ENCODE peak calls at places on chromosomes 3 and 15, in four cellular contexts. O, H, W and Y are unnamed samples.

GRCh38 chr15:50506121-50506520 is 40.3 kb downstream of the USP50 start:
- DNase-seq in H (no peak), O (no peak), W (no peak), Y (no peak)

GRCh38 chr3:176872771-176873209 is 324.5 kb downstream of the TBL1XR1 start:
- DNase-seq in H (peak; percentile 34), O (peak; percentile 43), W (peak; percentile 68), Y (peak; percentile 61)

GRCh38 chr15:83446904-83447708 is at the start of gene SH3GL3:
- DNase-seq in H (peak; percentile 40), W (peak; percentile 93), O (peak; percentile 87), Y (peak; percentile 80)

GRCh38 chr3:42013652-42014442 is 51.9 kb upstream of the ULK4 start:
- DNase-seq in H (peak; percentile 26), O (no peak), W (peak; percentile 54), Y (no peak)

GRCh38 chr3:192831111-192831644 is 86.5 kb downstream of the MB21D2 start:
- DNase-seq in O (peak; percentile 98), W (peak; percentile 95), H (no peak), Y (no peak)

GRCh38 chr3:179330438-179330837 is 7.6 kb downstream of the ZNF639 start:
- DNase-seq in H (no peak), O (no peak), W (peak; percentile 16), Y (no peak)

GRCh38 chr3:124258057-124258500 is 266.2 kb upstream of the ROPN1 start:
- DNase-seq in H (no peak), O (peak; percentile 89), W (peak; percentile 67), Y (no peak)

GRCh38 chr3:164418426-164418825 is 659.9 kb downstream of the SI start:
- DNase-seq in O (peak; percentile 1), W (no peak), H (no peak), Y (no peak)

GRCh38 chr15:90871716-90872480 is 3.5 kb downstream of the FURIN start:
- DNase-seq in H (no peak), W (peak; percentile 55), O (no peak), Y (peak; percentile 30)

GRCh38 chr3:190807719-190808375 is 54.6 kb downstream of the GMNC start:
- DNase-seq in O (no peak), H (peak; percentile 10), W (no peak), Y (no peak)

GRCh38 chr3:11774296-11774877 is 72.3 kb downstream of the TAMM41 start:
- DNase-seq in W (peak; percentile 56), H (peak; percentile 41), O (peak; percentile 29), Y (peak; percentile 60)

GRCh38 chr3:106482436-106482835 is 613.6 kb upstream of the CBLB start:
- DNase-seq in O (peak; percentile 20), W (peak; percentile 37), H (no peak), Y (no peak)

GRCh38 chr15:31327674-31328424 is 1.2 kb downstream of the KLF13 start:
- DNase-seq in O (peak; percentile 18), H (peak; percentile 22), W (peak; percentile 77), Y (peak; percentile 18)

GRCh38 chr3:31041161-31041978 is 146.9 kb upstream of the GADL1 start:
- DNase-seq in W (peak; percentile 66), O (peak; percentile 97), H (peak; percentile 77), Y (peak; percentile 21)

GRCh38 chr3:65723011-65723410 is 315.7 kb downstream of the MAGI1 start:
- DNase-seq in H (no peak), O (no peak), W (no peak), Y (no peak)

GRCh38 chr3:147385059-147386012 is 21.0 kb downstream of the ZIC4 start:
- DNase-seq in H (no peak), O (no peak), W (no peak), Y (no peak)

GRCh38 chr15:90232196-90232595 is 1.5 kb downstream of the CIB1 start:
- DNase-seq in O (no peak), W (peak; percentile 16), H (no peak), Y (no peak)

GRCh38 chr3:48476426-48477053 is 27.4 kb downstream of the SHISA5 start:
- DNase-seq in O (no peak), W (no peak), H (no peak), Y (no peak)

GRCh38 chr3:48475188-48475587 is 28.7 kb downstream of the ATRIP start:
- DNase-seq in W (no peak), O (no peak), H (no peak), Y (no peak)

GRCh38 chr3:48474619-48475018 is 28.1 kb downstream of the ATRIP start:
- DNase-seq in W (no peak), H (no peak), O (no peak), Y (no peak)

GRCh38 chr3:48477959-48478480 is 26.0 kb downstream of the SHISA5 start:
- DNase-seq in H (no peak), O (no peak), W (no peak), Y (no peak)

DNA sequence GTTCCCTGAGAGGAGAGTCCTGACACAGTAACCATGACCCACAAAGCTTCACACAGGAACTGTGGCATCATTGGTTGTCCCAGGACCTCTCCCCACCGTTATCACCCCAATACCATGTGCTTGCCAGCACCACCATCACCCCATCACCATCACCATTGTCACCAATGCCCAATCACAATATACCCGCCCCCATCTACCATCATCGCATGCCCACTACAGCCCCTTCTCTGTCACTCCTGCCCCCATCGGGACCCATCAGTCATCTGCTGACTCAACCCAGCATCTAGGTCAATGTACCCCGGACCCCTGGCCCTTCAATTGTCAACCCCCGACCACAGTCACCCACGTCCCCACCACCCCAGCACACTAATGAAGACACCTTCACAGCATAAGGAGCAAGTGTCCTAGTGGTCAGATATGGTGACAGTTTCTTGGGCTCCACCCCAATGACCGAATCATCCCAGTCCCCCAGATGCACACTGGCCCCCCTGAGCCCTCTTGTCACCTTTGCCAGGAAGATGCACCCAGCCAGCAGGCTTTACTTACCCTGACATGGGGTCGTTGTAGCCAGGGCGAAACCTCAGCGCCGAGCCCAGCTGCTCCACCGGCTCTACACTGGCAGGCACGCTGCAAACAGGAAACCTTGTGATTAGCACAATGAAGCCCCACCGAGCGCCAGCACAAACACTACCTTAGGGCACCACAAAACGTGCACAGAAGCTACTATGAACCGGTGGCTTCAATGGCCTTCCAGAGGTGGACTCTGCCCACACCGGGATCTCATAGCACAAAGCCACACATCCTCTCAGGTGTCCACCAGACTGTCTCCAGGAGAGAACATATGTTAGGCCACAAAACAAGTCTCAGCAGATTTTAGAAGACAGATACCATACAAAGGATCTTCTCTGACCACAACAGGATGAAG is 25.1 kb downstream of the SHISA5 start:
- DNase-seq in H (no peak), O (no peak), W (no peak), Y (peak; percentile 31)
- H2AFZ ChIP-seq in H (no peak overlapping the region), O (no peak overlapping the region), W (no peak overlapping the region), Y (no peak overlapping the region)

GRCh38 chr3:185784317-185784716 is 40.5 kb downstream of the IGF2BP2 start:
- DNase-seq in W (no peak), H (no peak), O (no peak), Y (no peak)
- H3K79me2 ChIP-seq in W (peaks cover 100% of the 10 kb centered on the region), H (peaks cover 100% of the 10 kb centered on the region), O (peaks cover 80% of the 10 kb centered on the region), Y (peaks cover 98% of the 10 kb centered on the region)

DNA sequence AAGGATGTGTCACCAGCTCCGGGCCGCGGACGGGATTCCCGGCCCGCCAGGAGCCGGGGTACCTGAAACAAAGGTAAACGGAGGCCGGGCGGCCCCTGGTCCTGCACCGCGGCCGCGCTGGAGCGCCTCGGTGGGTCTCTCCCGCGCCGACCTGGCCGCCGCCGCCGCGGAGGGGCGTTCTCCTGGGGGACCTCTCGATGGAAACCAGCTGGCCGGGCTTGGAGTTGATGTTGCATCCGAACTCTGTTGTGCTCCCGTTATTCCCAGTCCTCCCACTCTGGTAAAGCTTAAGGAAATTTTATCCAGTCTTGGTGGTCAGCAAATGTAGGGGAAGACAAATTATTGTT is 794 bp downstream of the PPP2R3A start:
- DNase-seq in H (no peak), W (no peak), O (no peak), Y (no peak)
- H2AFZ ChIP-seq in H (peak overlapping the region; percentile 89), W (peak overlapping the region; percentile 82), O (peak overlapping the region; percentile 67), Y (peak overlapping the region; percentile 67)

GRCh38 chr3:71319771-71320170 is 263.8 kb downstream of the FOXP1 start:
- DNase-seq in O (no peak), H (no peak), W (no peak), Y (no peak)

GRCh38 chr3:71317749-71318458 is 265.6 kb downstream of the FOXP1 start:
- DNase-seq in H (no peak), W (peak; percentile 30), O (peak; percentile 66), Y (no peak)

GRCh38 chr3:71316378-71316777 is 267.1 kb downstream of the FOXP1 start:
- DNase-seq in W (no peak), O (no peak), H (no peak), Y (no peak)

GRCh38 chr3:71317140-71317539 is 266.4 kb downstream of the FOXP1 start:
- DNase-seq in H (no peak), O (no peak), W (no peak), Y (no peak)

DNA sequence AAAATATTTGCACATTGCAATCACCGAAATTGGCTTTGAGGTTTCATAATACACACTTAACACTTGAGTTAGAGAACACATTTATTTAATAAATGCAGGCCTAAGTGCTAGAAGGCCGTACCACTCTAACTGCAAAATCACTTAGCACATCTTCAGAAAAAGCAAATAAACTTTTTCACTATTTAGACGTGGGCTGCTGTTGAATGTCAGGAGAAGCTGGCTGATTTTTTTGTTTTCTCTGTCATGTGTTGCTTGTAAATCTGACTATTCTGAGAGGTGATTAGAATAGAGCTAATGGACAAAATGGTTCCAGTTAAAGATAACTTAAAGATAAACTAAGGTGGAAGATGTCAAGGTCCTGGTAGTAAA is 265.1 kb downstream of the FOXP1 start:
- DNase-seq in W (no peak), O (no peak), H (no peak), Y (no peak)
- H3K79me2 ChIP-seq in W (peaks cover 16% of the 10 kb centered on the region), O (no peaks in the 10 kb centered on the region), H (no peaks in the 10 kb centered on the region), Y (no peaks in the 10 kb centered on the region)

GRCh38 chr3:34077796-34078195 is 279.4 kb downstream of the PDCD6IP start:
- DNase-seq in O (no peak), W (no peak), H (no peak), Y (no peak)
- H2AFZ ChIP-seq in O (no peak overlapping the region), W (peak overlapping the region; percentile 54), H (no peak overlapping the region), Y (no peak overlapping the region)

GRCh38 chr3:172051310-172051956 is 12.1 kb downstream of the FNDC3B start:
- DNase-seq in H (no peak), W (no peak), O (no peak), Y (no peak)

GRCh38 chr3:172046268-172046915 is 7.0 kb downstream of the FNDC3B start:
- DNase-seq in H (no peak), W (peak; percentile 47), O (peak; percentile 45), Y (no peak)

GRCh38 chr3:172048599-172048998 is 9.2 kb downstream of the FNDC3B start:
- DNase-seq in W (no peak), H (no peak), O (no peak), Y (no peak)

GRCh38 chr3:172044833-172045585 is 5.6 kb downstream of the FNDC3B start:
- DNase-seq in O (no peak), H (no peak), W (peak; percentile 33), Y (no peak)

GRCh38 chr3:172047567-172048115 is 8.3 kb downstream of the FNDC3B start:
- DNase-seq in H (no peak), O (no peak), W (no peak), Y (no peak)
- H3K79me2 ChIP-seq in H (peaks cover 100% of the 10 kb centered on the region), O (peaks cover 96% of the 10 kb centered on the region), W (peaks cover 100% of the 10 kb centered on the region), Y (peaks cover 98% of the 10 kb centered on the region)